ENCODE peak calls at places on chromosomes 5 and 9, in seven cellular contexts. Q is hypothalamus; P is GM04504; J is endodermal cell; C is kidney; Y is stimulated activated CD8-positive, alpha-beta memory T cell treated with anti-CD3 and anti-CD28 coated beads, Interleukin-12 subunit alpha, Interleukin-12 subunit beta, amount 100 ng/mL, for 1 hour; V is activated T-helper 1 cell treated with anti-CD3 and anti-CD28 coated beads, Interleukin-2, amount 50 U/mL, for 16 hours. W is an unnamed sample.

GRCh38 chr9:77194423-77194822 is 17.1 kb downstream of the VPS13A start:
- DNase-seq in Q (no peak), P (no peak), J (no peak), C (no peak), Y (no peak), V (no peak), W (no peak)

GRCh38 chr9:104279535-104280215 is 185.6 kb downstream of the SMC2 start:
- DNase-seq in Q (no peak), P (no peak), J (no peak), C (no peak), Y (no peak), V (no peak), W (peak; percentile 27)

GRCh38 chr5:95471922-95472321 is 80.8 kb downstream of the FAM81B start:
- DNase-seq in Q (no peak), P (peak; percentile 17), J (no peak), C (no peak), Y (no peak), V (no peak), W (no peak)

GRCh38 chr5:98463676-98464075 is 309.8 kb upstream of the RGMB start:
- DNase-seq in Q (no peak), P (no peak), J (no peak), C (no peak), Y (no peak), V (no peak), W (no peak)

GRCh38 chr9:135547756-135548736 is 2.1 kb downstream of the OBP2A start:
- DNase-seq in Q (no peak), P (no peak), J (no peak), C (no peak), Y (no peak), V (no peak), W (no peak)

GRCh38 chr5:142945845-142946244 is 175.7 kb downstream of the ARHGAP26 start:
- DNase-seq in Q (no peak), P (no peak), J (no peak), C (no peak), Y (no peak), V (no peak), W (no peak)

GRCh38 chr5:60677831-60678664 is 21.9 kb downstream of the DEPDC1B start:
- DNase-seq in Q (no peak), P (no peak), J (no peak), C (no peak), Y (no peak), V (no peak), W (peak; percentile 73)

GRCh38 chr5:21711854-21712752 is 1141.0 kb downstream of the CDH12 start:
- DNase-seq in Q (no peak), P (no peak), J (no peak), C (no peak), Y (no peak), V (no peak), W (no peak)

GRCh38 chr5:15691536-15691935 is 191.6 kb downstream of the FBXL7 start:
- DNase-seq in Q (no peak), P (peak; percentile 69), J (no peak), C (no peak), Y (no peak), V (no peak), W (no peak)

GRCh38 chr5:74017786-74018211 is 391.8 kb downstream of the ARHGEF28 start:
- DNase-seq in Q (peak; percentile 12), P (peak; percentile 62), J (peak; percentile 64), C (no peak), Y (no peak), V (no peak), W (peak; percentile 47)

GRCh38 chr9:108382267-108382666 is 473.5 kb downstream of the ACTL7B start:
- DNase-seq in Q (no peak), P (no peak), J (no peak), C (no peak), Y (no peak), V (no peak), W (no peak)

GRCh38 chr5:14809369-14810144 is 62.0 kb downstream of the ANKH start:
- DNase-seq in Q (peak; percentile 57), P (peak; percentile 84), J (no peak), C (peak; percentile 75), Y (peak; percentile 50), V (peak; percentile 41), W (peak; percentile 78)

GRCh38 chr5:142561486-142562097 is 124.3 kb downstream of the FGF1 start:
- DNase-seq in Q (no peak), P (no peak), J (no peak), C (no peak), Y (no peak), V (no peak), W (no peak)

GRCh38 chr9:120284796-120285195 is 295.2 kb downstream of the CDK5RAP2 start:
- DNase-seq in Q (no peak), P (no peak), J (no peak), C (no peak), Y (no peak), V (no peak), W (no peak)

GRCh38 chr5:98307811-98308210 is 465.7 kb upstream of the RGMB start:
- DNase-seq in Q (no peak), P (no peak), J (no peak), C (no peak), Y (no peak), V (no peak), W (no peak)

W was measured in ACHN.